ENCODE peak calls at places on chromosomes 6 and 20, in seven cellular contexts. One of them, this sample, is unnamed.
A peak's percentile ranks its signal among the peaks of the same experiment; 100 is the strongest.

GRCh38 chr6:25179051-25179778 is 100.0 kb upstream of the CARMIL1 start:
- DNase-seq in GDM1: no peak
- DNase-seq in T-helper 1 cell: no peak
- DNase-seq in HFFc6: peak; percentile 73
- DNase-seq in BE2C: no peak
- DNase-seq in NCI-H1092 treated with DMSO at 0.1 percent for 48 hours: no peak
- DNase-seq in HCT116: no peak
- DNase-seq in this sample: no peak

GRCh38 chr20:32585011-32585518 is at the start of gene NOL4L:
- DNase-seq in GDM1: peak; percentile 34
- DNase-seq in T-helper 1 cell: peak; percentile 47
- DNase-seq in HFFc6: no peak
- DNase-seq in BE2C: peak; percentile 57
- DNase-seq in NCI-H1092 treated with DMSO at 0.1 percent for 48 hours: peak; percentile 30
- DNase-seq in HCT116: no peak
- DNase-seq in this sample: peak; percentile 20

GRCh38 chr6:149896491-149896890 is 1.4 kb downstream of the RAET1E start:
- DNase-seq in GDM1: no peak
- DNase-seq in T-helper 1 cell: no peak
- DNase-seq in HFFc6: peak; percentile 44
- DNase-seq in BE2C: no peak
- DNase-seq in NCI-H1092 treated with DMSO at 0.1 percent for 48 hours: no peak
- DNase-seq in HCT116: no peak
- DNase-seq in this sample: no peak

GRCh38 chr20:32980131-32980941 is 23.9 kb downstream of the SUN5 start:
- DNase-seq in GDM1: no peak
- DNase-seq in T-helper 1 cell: no peak
- DNase-seq in HFFc6: no peak
- DNase-seq in BE2C: peak; percentile 71
- DNase-seq in NCI-H1092 treated with DMSO at 0.1 percent for 48 hours: peak; percentile 87
- DNase-seq in HCT116: no peak
- DNase-seq in this sample: no peak

GRCh38 chr6:52457096-52457495 is 37.0 kb downstream of the EFHC1 start:
- DNase-seq in GDM1: no peak
- DNase-seq in T-helper 1 cell: no peak
- DNase-seq in HFFc6: no peak
- DNase-seq in BE2C: no peak
- DNase-seq in NCI-H1092 treated with DMSO at 0.1 percent for 48 hours: no peak
- DNase-seq in HCT116: no peak
- DNase-seq in this sample: no peak

GRCh38 chr6:137973201-137973600 is 106.1 kb downstream of the TNFAIP3 start:
- DNase-seq in GDM1: no peak
- DNase-seq in T-helper 1 cell: no peak
- DNase-seq in HFFc6: no peak
- DNase-seq in BE2C: no peak
- DNase-seq in NCI-H1092 treated with DMSO at 0.1 percent for 48 hours: no peak
- DNase-seq in HCT116: no peak
- DNase-seq in this sample: no peak

GRCh38 chr20:38536310-38536709 is 44.7 kb upstream of the ADIG start:
- DNase-seq in GDM1: no peak
- DNase-seq in T-helper 1 cell: no peak
- DNase-seq in HFFc6: peak; percentile 78
- DNase-seq in BE2C: no peak
- DNase-seq in NCI-H1092 treated with DMSO at 0.1 percent for 48 hours: no peak
- DNase-seq in HCT116: no peak
- DNase-seq in this sample: no peak

GRCh38 chr6:99119109-99120031 is 171.6 kb upstream of the FBXL4 start:
- DNase-seq in GDM1: no peak
- DNase-seq in T-helper 1 cell: no peak
- DNase-seq in HFFc6: peak; percentile 51
- DNase-seq in BE2C: peak; percentile 23
- DNase-seq in NCI-H1092 treated with DMSO at 0.1 percent for 48 hours: peak; percentile 63
- DNase-seq in HCT116: peak; percentile 12
- DNase-seq in this sample: no peak

GRCh38 chr20:57476073-57476526 is 48.8 kb downstream of the CTCFL start:
- DNase-seq in GDM1: peak; percentile 52
- DNase-seq in T-helper 1 cell: no peak
- DNase-seq in HFFc6: no peak
- DNase-seq in BE2C: no peak
- DNase-seq in NCI-H1092 treated with DMSO at 0.1 percent for 48 hours: no peak
- DNase-seq in HCT116: no peak
- DNase-seq in this sample: no peak

GRCh38 chr6:51349866-51350265 is 531.2 kb downstream of the TFAP2B start:
- DNase-seq in GDM1: no peak
- DNase-seq in T-helper 1 cell: no peak
- DNase-seq in HFFc6: no peak
- DNase-seq in BE2C: no peak
- DNase-seq in NCI-H1092 treated with DMSO at 0.1 percent for 48 hours: no peak
- DNase-seq in HCT116: no peak
- DNase-seq in this sample: no peak

GRCh38 chr6:105272783-105273182 is 93.0 kb upstream of the POPDC3 start:
- DNase-seq in GDM1: no peak
- DNase-seq in T-helper 1 cell: no peak
- DNase-seq in HFFc6: peak; percentile 11
- DNase-seq in BE2C: no peak
- DNase-seq in NCI-H1092 treated with DMSO at 0.1 percent for 48 hours: no peak
- DNase-seq in HCT116: no peak
- DNase-seq in this sample: no peak

GRCh38 chr6:163191704-163192537 is 222.6 kb upstream of the QKI start:
- DNase-seq in GDM1: no peak
- DNase-seq in T-helper 1 cell: no peak
- DNase-seq in HFFc6: no peak
- DNase-seq in BE2C: no peak
- DNase-seq in NCI-H1092 treated with DMSO at 0.1 percent for 48 hours: no peak
- DNase-seq in HCT116: no peak
- DNase-seq in this sample: no peak

GRCh38 chr6:147508871-147509608 is 550 bp downstream of the SAMD5 start:
- DNase-seq in GDM1: no peak
- DNase-seq in T-helper 1 cell: no peak
- DNase-seq in HFFc6: no peak
- DNase-seq in BE2C: peak; percentile 18
- DNase-seq in NCI-H1092 treated with DMSO at 0.1 percent for 48 hours: no peak
- DNase-seq in HCT116: no peak
- DNase-seq in this sample: no peak

GRCh38 chr20:32164984-32165735 is 42.4 kb downstream of the PLAGL2 start:
- DNase-seq in GDM1: no peak
- DNase-seq in T-helper 1 cell: no peak
- DNase-seq in HFFc6: no peak
- DNase-seq in BE2C: no peak
- DNase-seq in NCI-H1092 treated with DMSO at 0.1 percent for 48 hours: no peak
- DNase-seq in HCT116: no peak
- DNase-seq in this sample: no peak

GRCh38 chr20:52610749-52611148 is 361.4 kb upstream of the TSHZ2 start:
- DNase-seq in GDM1: no peak
- DNase-seq in T-helper 1 cell: no peak
- DNase-seq in HFFc6: no peak
- DNase-seq in BE2C: no peak
- DNase-seq in NCI-H1092 treated with DMSO at 0.1 percent for 48 hours: no peak
- DNase-seq in HCT116: no peak
- DNase-seq in this sample: no peak

GRCh38 chr6:6783736-6784135 is 195.2 kb downstream of the LY86 start:
- DNase-seq in GDM1: no peak
- DNase-seq in T-helper 1 cell: no peak
- DNase-seq in HFFc6: no peak
- DNase-seq in BE2C: no peak
- DNase-seq in NCI-H1092 treated with DMSO at 0.1 percent for 48 hours: no peak
- DNase-seq in HCT116: no peak
- DNase-seq in this sample: no peak

GRCh38 chr20:32798046-32798985 is 21.4 kb upstream of the MAPRE1 start:
- DNase-seq in GDM1: no peak
- DNase-seq in T-helper 1 cell: no peak
- DNase-seq in HFFc6: no peak
- DNase-seq in BE2C: peak; percentile 42
- DNase-seq in NCI-H1092 treated with DMSO at 0.1 percent for 48 hours: no peak
- DNase-seq in HCT116: no peak
- DNase-seq in this sample: no peak

GRCh38 chr6:96626749-96627353 is 63.9 kb downstream of the FHL5 start:
- DNase-seq in GDM1: no peak
- DNase-seq in T-helper 1 cell: no peak
- DNase-seq in HFFc6: peak; percentile 19
- DNase-seq in BE2C: no peak
- DNase-seq in NCI-H1092 treated with DMSO at 0.1 percent for 48 hours: peak; percentile 39
- DNase-seq in HCT116: peak; percentile 22
- DNase-seq in this sample: no peak

GRCh38 chr6:169326067-169326799 is 72.6 kb upstream of the THBS2 start:
- DNase-seq in GDM1: no peak
- DNase-seq in T-helper 1 cell: no peak
- DNase-seq in HFFc6: peak; percentile 22
- DNase-seq in BE2C: peak; percentile 61
- DNase-seq in NCI-H1092 treated with DMSO at 0.1 percent for 48 hours: peak; percentile 44
- DNase-seq in HCT116: peak; percentile 44
- DNase-seq in this sample: no peak

GRCh38 chr6:56093776-56094175 is 153.6 kb downstream of the COL21A1 start:
- DNase-seq in GDM1: no peak
- DNase-seq in T-helper 1 cell: no peak
- DNase-seq in HFFc6: no peak
- DNase-seq in BE2C: no peak
- DNase-seq in NCI-H1092 treated with DMSO at 0.1 percent for 48 hours: no peak
- DNase-seq in HCT116: no peak
- DNase-seq in this sample: no peak

GRCh38 chr6:167793421-167793820 is 33.3 kb upstream of the AFDN start:
- DNase-seq in GDM1: no peak
- DNase-seq in T-helper 1 cell: no peak
- DNase-seq in HFFc6: no peak
- DNase-seq in BE2C: no peak
- DNase-seq in NCI-H1092 treated with DMSO at 0.1 percent for 48 hours: peak; percentile 29
- DNase-seq in HCT116: no peak
- DNase-seq in this sample: no peak

GRCh38 chr6:162706236-162706635 is 21.3 kb downstream of the PRKN start:
- DNase-seq in GDM1: peak; percentile 1
- DNase-seq in T-helper 1 cell: no peak
- DNase-seq in HFFc6: no peak
- DNase-seq in BE2C: peak; percentile 74
- DNase-seq in NCI-H1092 treated with DMSO at 0.1 percent for 48 hours: peak; percentile 44
- DNase-seq in HCT116: no peak
- DNase-seq in this sample: no peak

GRCh38 chr6:170210026-170210390 is 80.9 kb downstream of the DLL1 start:
- DNase-seq in GDM1: no peak
- DNase-seq in T-helper 1 cell: no peak
- DNase-seq in HFFc6: no peak
- DNase-seq in BE2C: no peak
- DNase-seq in NCI-H1092 treated with DMSO at 0.1 percent for 48 hours: no peak
- DNase-seq in HCT116: no peak
- DNase-seq in this sample: no peak

GRCh38 chr6:158185729-158186456 is 17.7 kb downstream of the GTF2H5 start:
- DNase-seq in GDM1: no peak
- DNase-seq in T-helper 1 cell: no peak
- DNase-seq in HFFc6: peak; percentile 89
- DNase-seq in BE2C: no peak
- DNase-seq in NCI-H1092 treated with DMSO at 0.1 percent for 48 hours: no peak
- DNase-seq in HCT116: no peak
- DNase-seq in this sample: no peak

GRCh38 chr6:9064156-9064555 is 628.8 kb upstream of the SLC35B3 start:
- DNase-seq in GDM1: no peak
- DNase-seq in T-helper 1 cell: no peak
- DNase-seq in HFFc6: no peak
- DNase-seq in BE2C: no peak
- DNase-seq in NCI-H1092 treated with DMSO at 0.1 percent for 48 hours: no peak
- DNase-seq in HCT116: no peak
- DNase-seq in this sample: no peak

GRCh38 chr6:150250826-150251225 is 108.0 kb downstream of the PPP1R14C start:
- DNase-seq in GDM1: no peak
- DNase-seq in T-helper 1 cell: no peak
- DNase-seq in HFFc6: peak; percentile 68
- DNase-seq in BE2C: no peak
- DNase-seq in NCI-H1092 treated with DMSO at 0.1 percent for 48 hours: no peak
- DNase-seq in HCT116: no peak
- DNase-seq in this sample: no peak

GRCh38 chr6:73636048-73636447 is 17.7 kb downstream of the SLC17A5 start:
- DNase-seq in GDM1: no peak
- DNase-seq in T-helper 1 cell: no peak
- DNase-seq in HFFc6: no peak
- DNase-seq in BE2C: no peak
- DNase-seq in NCI-H1092 treated with DMSO at 0.1 percent for 48 hours: no peak
- DNase-seq in HCT116: no peak
- DNase-seq in this sample: no peak

GRCh38 chr20:44271915-44272663 is 25.0 kb downstream of the GDAP1L1 start:
- DNase-seq in GDM1: no peak
- DNase-seq in T-helper 1 cell: no peak
- DNase-seq in HFFc6: no peak
- DNase-seq in BE2C: no peak
- DNase-seq in NCI-H1092 treated with DMSO at 0.1 percent for 48 hours: no peak
- DNase-seq in HCT116: no peak
- DNase-seq in this sample: no peak